ENCODE peak calls at places on chromosomes 7 and 10, in five cellular contexts. W is prostate gland, P is putamen, A is PC-3, K is OCI-LY7. I is an unnamed sample.

GRCh38 chr7:101527844-101528667 is 101.0 kb downstream of the MYL10 start:
- DNase-seq in W (peak), P (peak), A (peak), K (no peak), I (no peak)

GRCh38 chr10:34334908-34335307 is 480.2 kb downstream of the PARD3 start:
- DNase-seq in W (no peak), P (no peak), A (no peak), K (no peak), I (no peak)

GRCh38 chr10:13718820-13719219 is 132.1 kb downstream of the PRPF18 start:
- DNase-seq in W (no peak), P (no peak), A (no peak), K (no peak), I (no peak)

GRCh38 chr7:124086843-124087242 is 54.0 kb upstream of the TMEM229A start:
- DNase-seq in W (no peak), P (no peak), A (no peak), K (no peak), I (no peak)

GRCh38 chr7:141960687-141961422 is 12.7 kb downstream of the TAS2R38 start:
- DNase-seq in W (no peak), P (peak), A (no peak), K (peak), I (no peak)

GRCh38 chr7:49776994-49777393 is 3.6 kb downstream of the VWC2 start:
- DNase-seq in W (no peak), P (no peak), A (no peak), K (no peak), I (no peak)

GRCh38 chr7:25963733-25964132 is 188.3 kb upstream of the NFE2L3 start:
- DNase-seq in W (no peak), P (no peak), A (no peak), K (no peak), I (peak)

GRCh38 chr7:132433286-132433685 is 143.0 kb downstream of the PLXNA4 start:
- DNase-seq in W (no peak), P (no peak), A (no peak), K (no peak), I (no peak)

GRCh38 chr10:101044117-101044516 is 13.1 kb downstream of the SFXN3 start:
- DNase-seq in W (no peak), P (no peak), A (no peak), K (no peak), I (no peak)

GRCh38 chr10:132175401-132175800 is 11.3 kb upstream of the DPYSL4 start:
- DNase-seq in W (no peak), P (no peak), A (no peak), K (no peak), I (no peak)

GRCh38 chr10:43372751-43373445 is 1.5 kb downstream of the FXYD4 start:
- DNase-seq in W (no peak), P (peak), A (no peak), K (no peak), I (no peak)

GRCh38 chr10:99438890-99439289 is 8.5 kb upstream of the GOT1 start:
- DNase-seq in W (no peak), P (no peak), A (no peak), K (no peak), I (no peak)

GRCh38 chr7:106339513-106340246 is 54.9 kb upstream of the NAMPT start:
- DNase-seq in W (no peak), P (no peak), A (no peak), K (no peak), I (peak)

GRCh38 chr10:97543025-97543546 is 29.5 kb upstream of the ANKRD2 start:
- DNase-seq in W (peak), P (peak), A (peak), K (no peak), I (no peak)

GRCh38 chr10:120581496-120581895 is 124.5 kb downstream of the PLPP4 start:
- DNase-seq in W (no peak), P (no peak), A (no peak), K (no peak), I (no peak)

GRCh38 chr7:7565746-7566650 is 686 bp upstream of the MIOS start:
- DNase-seq in W (no peak), P (no peak), A (peak), K (peak), I (no peak)